ENCODE peak calls at places on chromosome 16, in five cellular contexts. One of them, this sample, is unnamed.
A peak's percentile ranks its signal among the peaks of the same experiment; 100 is the strongest.

GRCh38 chr16:11916524-11917285 is 949 bp upstream of the GSPT1 start:
- DNase-seq in fibroblast of mammary gland: peak; percentile 79
- DNase-seq in HCT116: no peak
- DNase-seq in CD4-positive, alpha-beta T cell: no peak
- DNase-seq in COR-L47: no peak
- DNase-seq in this sample: no peak

GRCh38 chr16:67943619-67944503 is at the start of gene LCAT:
- DNase-seq in COR-L47: no peak
- DNase-seq in HCT116: no peak
- DNase-seq in fibroblast of mammary gland: peak; percentile 39
- DNase-seq in CD4-positive, alpha-beta T cell: no peak
- DNase-seq in this sample: no peak

GRCh38 chr16:82832861-82833260 is 206.1 kb downstream of the CDH13 start:
- DNase-seq in COR-L47: no peak
- DNase-seq in HCT116: no peak
- DNase-seq in CD4-positive, alpha-beta T cell: no peak
- DNase-seq in fibroblast of mammary gland: peak; percentile 87
- DNase-seq in this sample: no peak

GRCh38 chr16:73092236-73092781 is 44.4 kb upstream of the ZFHX3 start:
- DNase-seq in COR-L47: no peak
- DNase-seq in HCT116: no peak
- DNase-seq in fibroblast of mammary gland: no peak
- DNase-seq in CD4-positive, alpha-beta T cell: no peak
- DNase-seq in this sample: no peak

GRCh38 chr16:66622863-66623262 is 18.4 kb downstream of the CMTM3 start:
- DNase-seq in COR-L47: no peak
- DNase-seq in HCT116: no peak
- DNase-seq in fibroblast of mammary gland: peak; percentile 63
- DNase-seq in CD4-positive, alpha-beta T cell: no peak
- DNase-seq in this sample: no peak

GRCh38 chr16:66695935-66696668 is 441 bp downstream of the CMTM4 start:
- DNase-seq in fibroblast of mammary gland: no peak
- DNase-seq in COR-L47: peak; percentile 27
- DNase-seq in HCT116: no peak
- DNase-seq in CD4-positive, alpha-beta T cell: peak; percentile 9
- DNase-seq in this sample: peak; percentile 79

GRCh38 chr16:67457611-67458010 is 23.3 kb downstream of the ATP6V0D1 start:
- DNase-seq in COR-L47: no peak
- DNase-seq in CD4-positive, alpha-beta T cell: no peak
- DNase-seq in HCT116: no peak
- DNase-seq in fibroblast of mammary gland: no peak
- DNase-seq in this sample: no peak

GRCh38 chr16:80433617-80434016 is 107.2 kb upstream of the DYNLRB2 start:
- DNase-seq in CD4-positive, alpha-beta T cell: no peak
- DNase-seq in COR-L47: no peak
- DNase-seq in HCT116: no peak
- DNase-seq in fibroblast of mammary gland: peak; percentile 16
- DNase-seq in this sample: no peak

GRCh38 chr16:75459691-75460090 is 4.8 kb downstream of the TMEM170A start:
- DNase-seq in fibroblast of mammary gland: no peak
- DNase-seq in HCT116: no peak
- DNase-seq in CD4-positive, alpha-beta T cell: no peak
- DNase-seq in COR-L47: no peak
- DNase-seq in this sample: no peak

GRCh38 chr16:72270531-72270930 is 98.6 kb upstream of the PMFBP1 start:
- DNase-seq in COR-L47: no peak
- DNase-seq in fibroblast of mammary gland: no peak
- DNase-seq in CD4-positive, alpha-beta T cell: no peak
- DNase-seq in HCT116: no peak
- DNase-seq in this sample: no peak

GRCh38 chr16:84086996-84087395 is 29.7 kb downstream of the MBTPS1 start:
- DNase-seq in HCT116: no peak
- DNase-seq in COR-L47: no peak
- DNase-seq in fibroblast of mammary gland: no peak
- DNase-seq in CD4-positive, alpha-beta T cell: no peak
- DNase-seq in this sample: no peak

GRCh38 chr16:27703121-27703520 is 153.2 kb downstream of the KATNIP start:
- DNase-seq in COR-L47: no peak
- DNase-seq in HCT116: no peak
- DNase-seq in CD4-positive, alpha-beta T cell: no peak
- DNase-seq in fibroblast of mammary gland: no peak
- DNase-seq in this sample: no peak

GRCh38 chr16:85652431-85653221 is 36.1 kb downstream of the GINS2 start:
- DNase-seq in HCT116: no peak
- DNase-seq in CD4-positive, alpha-beta T cell: no peak
- DNase-seq in fibroblast of mammary gland: peak; percentile 44
- DNase-seq in COR-L47: peak; percentile 57
- DNase-seq in this sample: no peak

GRCh38 chr16:58853830-58854229 is 119.7 kb upstream of the GOT2 start:
- DNase-seq in CD4-positive, alpha-beta T cell: no peak
- DNase-seq in COR-L47: no peak
- DNase-seq in fibroblast of mammary gland: no peak
- DNase-seq in HCT116: no peak
- DNase-seq in this sample: no peak

GRCh38 chr16:14325921-14326401 is 254.8 kb downstream of the MRTFB start:
- DNase-seq in CD4-positive, alpha-beta T cell: no peak
- DNase-seq in HCT116: no peak
- DNase-seq in COR-L47: peak; percentile 53
- DNase-seq in fibroblast of mammary gland: peak; percentile 48
- DNase-seq in this sample: no peak

GRCh38 chr16:80656731-80657150 is 115.9 kb downstream of the DYNLRB2 start:
- DNase-seq in fibroblast of mammary gland: no peak
- DNase-seq in CD4-positive, alpha-beta T cell: peak; percentile 13
- DNase-seq in COR-L47: no peak
- DNase-seq in HCT116: no peak
- DNase-seq in this sample: no peak

GRCh38 chr16:31118223-31119155 is 1.0 kb downstream of the KAT8 start:
- DNase-seq in fibroblast of mammary gland: peak; percentile 90
- DNase-seq in CD4-positive, alpha-beta T cell: no peak
- DNase-seq in COR-L47: no peak
- DNase-seq in HCT116: no peak
- DNase-seq in this sample: no peak

GRCh38 chr16:87350681-87351319 is 32.8 kb downstream of the FBXO31 start:
- DNase-seq in fibroblast of mammary gland: peak; percentile 62
- DNase-seq in HCT116: no peak
- DNase-seq in COR-L47: no peak
- DNase-seq in CD4-positive, alpha-beta T cell: no peak
- DNase-seq in this sample: no peak

GRCh38 chr16:31130336-31130812 is 5.2 kb downstream of the PRSS8 start:
- DNase-seq in CD4-positive, alpha-beta T cell: no peak
- DNase-seq in COR-L47: no peak
- DNase-seq in fibroblast of mammary gland: no peak
- DNase-seq in HCT116: no peak
- DNase-seq in this sample: no peak

GRCh38 chr16:88941051-88941932 is 35.7 kb downstream of the CBFA2T3 start:
- DNase-seq in COR-L47: peak; percentile 44
- DNase-seq in HCT116: no peak
- DNase-seq in CD4-positive, alpha-beta T cell: peak; percentile 19
- DNase-seq in fibroblast of mammary gland: no peak
- DNase-seq in this sample: no peak

GRCh38 chr16:67179421-67180080 is 4.2 kb downstream of the MATCAP1 start:
- DNase-seq in fibroblast of mammary gland: no peak
- DNase-seq in HCT116: no peak
- DNase-seq in COR-L47: no peak
- DNase-seq in CD4-positive, alpha-beta T cell: no peak
- DNase-seq in this sample: no peak

GRCh38 chr16:12010388-12011251 is 34.1 kb downstream of the SNX29 start:
- DNase-seq in HCT116: no peak
- DNase-seq in fibroblast of mammary gland: peak; percentile 74
- DNase-seq in COR-L47: no peak
- DNase-seq in CD4-positive, alpha-beta T cell: no peak
- DNase-seq in this sample: no peak

GRCh38 chr16:86984975-86985655 is 332.1 kb downstream of the C16orf95 start:
- DNase-seq in HCT116: no peak
- DNase-seq in COR-L47: no peak
- DNase-seq in CD4-positive, alpha-beta T cell: no peak
- DNase-seq in fibroblast of mammary gland: no peak
- DNase-seq in this sample: no peak

GRCh38 chr16:55965099-55965498 is 89.9 kb upstream of the CES5A start:
- DNase-seq in fibroblast of mammary gland: no peak
- DNase-seq in HCT116: no peak
- DNase-seq in CD4-positive, alpha-beta T cell: no peak
- DNase-seq in COR-L47: no peak
- DNase-seq in this sample: no peak

This sample was measured in H1.